ENCODE peak calls at places on chromosomes 12 and 14, in seven cellular contexts. C is HCEC 1CT, I is nucleus accumbens, V is GM03348, K is H54, J is cardiac fibroblast, E is NCI-H510A treated with DMSO at 0.1 percent for 48 hours. G is an unnamed sample.

GRCh38 chr12:5176058-5176457 is 132.4 kb downstream of the KCNA5 start:
- DNase-seq in K (no peak), V (no peak), J (no peak), C (no peak), E (no peak), I (no peak), G (no peak)

GRCh38 chr12:12734561-12735071 is 17.4 kb downstream of the CDKN1B start:
- DNase-seq in V (no peak), E (no peak), K (no peak), C (peak), I (no peak), J (peak), G (no peak)

GRCh38 chr12:16610006-16610520 is 4.1 kb upstream of the LMO3 start:
- DNase-seq in C (no peak), E (peak), K (no peak), V (no peak), J (no peak), I (no peak), G (peak)

GRCh38 chr14:100587763-100588411 is 670 bp upstream of the BEGAIN start:
- DNase-seq in C (no peak), V (no peak), I (no peak), K (no peak), E (no peak), J (peak), G (no peak)

GRCh38 chr12:131756441-131756840 is 45.6 kb downstream of the SFSWAP start:
- DNase-seq in K (no peak), J (no peak), I (no peak), C (no peak), V (no peak), E (no peak), G (no peak)

GRCh38 chr12:95100264-95101190 is 27.1 kb upstream of the NR2C1 start:
- DNase-seq in I (no peak), K (no peak), V (no peak), C (no peak), E (no peak), J (no peak), G (no peak)

GRCh38 chr14:34733245-34733644 is 18.9 kb upstream of the CFL2 start:
- DNase-seq in E (no peak), I (no peak), J (peak), K (no peak), C (peak), V (peak), G (no peak)

GRCh38 chr12:13443498-13443897 is 247.0 kb downstream of the EMP1 start:
- DNase-seq in V (no peak), E (no peak), J (no peak), K (no peak), I (no peak), C (no peak), G (no peak)

GRCh38 chr12:110600254-110600653 is 13.7 kb upstream of the TCTN1 start:
- DNase-seq in V (peak), K (no peak), I (no peak), C (peak), J (peak), E (no peak), G (no peak)

GRCh38 chr12:107684990-107685359 is 624 bp upstream of the PWP1 start:
- DNase-seq in E (peak), I (no peak), C (peak), J (peak), V (no peak), K (no peak), G (no peak)

GRCh38 chr12:27969901-27970390 is 2.6 kb downstream of the PTHLH start:
- DNase-seq in J (peak), I (no peak), E (no peak), C (peak), V (peak), K (no peak), G (peak)

GRCh38 chr12:90543393-90543792 is 411.6 kb downstream of the CCER1 start:
- DNase-seq in E (no peak), V (no peak), K (no peak), C (peak), I (no peak), J (peak), G (no peak)

GRCh38 chr12:48424644-48425043 is 47.7 kb upstream of the ANP32D start:
- DNase-seq in I (no peak), K (no peak), C (no peak), J (no peak), E (no peak), V (no peak), G (no peak)

GRCh38 chr12:14567311-14568195 is at the start of gene PLBD1:
- DNase-seq in V (peak), C (no peak), I (no peak), J (peak), K (no peak), E (peak), G (peak)

GRCh38 chr12:58711968-58712367 is 208.3 kb downstream of the LRIG3 start:
- DNase-seq in E (no peak), C (peak), I (no peak), K (no peak), J (peak), V (peak), G (no peak)

GRCh38 chr14:24798911-24799310 is 164.9 kb upstream of the GZMB start:
- DNase-seq in V (no peak), I (no peak), E (peak), C (no peak), J (no peak), K (no peak), G (no peak)

GRCh38 chr12:27221625-27222387 is 22.3 kb upstream of the STK38L start:
- DNase-seq in K (no peak), J (no peak), E (no peak), C (no peak), I (no peak), V (no peak), G (no peak)

GRCh38 chr14:74613211-74613914 is 1.3 kb upstream of the LTBP2 start:
- DNase-seq in E (no peak), V (no peak), K (no peak), J (no peak), I (no peak), C (no peak), G (peak)

GRCh38 chr12:89920866-89921265 is 212.2 kb upstream of the ATP2B1 start:
- DNase-seq in E (no peak), V (peak), I (no peak), C (no peak), K (no peak), J (no peak), G (no peak)

GRCh38 chr12:104697186-104697585 is 240.4 kb downstream of the CHST11 start:
- DNase-seq in I (no peak), C (no peak), K (no peak), J (no peak), V (no peak), E (no peak), G (no peak)

GRCh38 chr14:28785096-28785952 is 18.7 kb downstream of the FOXG1 start:
- DNase-seq in C (no peak), E (peak), I (no peak), K (no peak), V (peak), J (no peak), G (peak)

GRCh38 chr14:86961106-86961716 is 1031.8 kb downstream of the GALC start:
- DNase-seq in C (peak), V (peak), K (no peak), I (no peak), J (peak), E (no peak), G (no peak)

GRCh38 chr12:1919284-1919683 is 832 bp upstream of the CACNA2D4 start:
- DNase-seq in I (no peak), V (peak), C (no peak), K (no peak), J (no peak), E (no peak), G (peak)

GRCh38 chr12:116376354-116377193 is 99.1 kb upstream of the MED13L start:
- DNase-seq in C (peak), I (no peak), J (peak), E (peak), V (peak), K (peak), G (no peak)

GRCh38 chr12:55966408-55967281 is at the start of gene CDK2:
- DNase-seq in I (peak), J (peak), C (peak), V (peak), K (peak), E (peak), G (peak)

GRCh38 chr14:98707522-98707921 is 564.5 kb downstream of the BCL11B start:
- DNase-seq in K (no peak), I (no peak), J (no peak), V (no peak), C (no peak), E (no peak), G (no peak)

GRCh38 chr14:43155924-43156323 is 1351.2 kb downstream of the FSCB start:
- DNase-seq in V (no peak), J (no peak), C (no peak), I (no peak), K (no peak), E (no peak), G (no peak)

GRCh38 chr12:117155278-117156060 is 34.8 kb downstream of the FBXO21 start:
- DNase-seq in E (peak), V (peak), C (peak), I (no peak), K (peak), J (peak), G (peak)

GRCh38 chr14:58668848-58669480 is 31.2 kb downstream of the DACT1 start:
- DNase-seq in V (no peak), E (no peak), J (no peak), I (no peak), K (no peak), C (no peak), G (no peak)

G was measured in retina.